ENCODE peak calls at places on chromosomes 13 and 19, in five cellular contexts. L is anterior cingulate cortex; S is right lobe of liver; Q is activated T-cell treated with anti-CD3 and anti-CD28 coated beads, Interleukin-2, amount 50 U/mL, for 48 hours; C is thoracic aorta. A is an unnamed sample.

GRCh38 chr13:103540394-103540793 is 474.2 kb upstream of the SLC10A2 start:
- DNase-seq in L (no peak), S (no peak), Q (no peak), C (no peak), A (no peak)

GRCh38 chr19:40611096-40611495 is 9.9 kb downstream of the LTBP4 start:
- DNase-seq in L (no peak), S (no peak), Q (no peak), C (no peak), A (no peak)

GRCh38 chr19:15154002-15154612 is 46.7 kb downstream of the NOTCH3 start:
- DNase-seq in L (no peak), S (no peak), Q (peak), C (no peak), A (no peak)

GRCh38 chr13:66576381-66576780 is 653.8 kb downstream of the PCDH9 start:
- DNase-seq in L (no peak), S (no peak), Q (no peak), C (no peak), A (no peak)

GRCh38 chr13:93690139-93690538 is 463.5 kb downstream of the GPC6 start:
- DNase-seq in L (no peak), S (no peak), Q (no peak), C (no peak), A (no peak)

GRCh38 chr19:42965204-42965603 is 28.2 kb upstream of the PSG7 start:
- DNase-seq in L (no peak), S (no peak), Q (no peak), C (no peak), A (no peak)

GRCh38 chr19:3007975-3008374 is 21.1 kb downstream of the TLE2 start:
- DNase-seq in L (no peak), S (no peak), Q (no peak), C (no peak), A (no peak)

GRCh38 chr13:73417012-73417615 is 358.3 kb downstream of the KLF5 start:
- DNase-seq in L (no peak), S (no peak), Q (no peak), C (no peak), A (no peak)

GRCh38 chr13:68584776-68585175 is 1354.6 kb upstream of the PCDH9 start:
- DNase-seq in L (no peak), S (no peak), Q (no peak), C (no peak), A (no peak)

GRCh38 chr13:85825454-85825853 is 26.2 kb upstream of the SLITRK6 start:
- DNase-seq in L (no peak), S (no peak), Q (no peak), C (no peak), A (no peak)

GRCh38 chr13:83752141-83752540 is 130.1 kb downstream of the SLITRK1 start:
- DNase-seq in L (no peak), S (no peak), Q (no peak), C (no peak), A (no peak)

GRCh38 chr19:5823579-5824281 is 15.8 kb downstream of the FUT6 start:
- DNase-seq in L (no peak), S (peak), Q (no peak), C (no peak), A (no peak)

GRCh38 chr13:43572601-43573360 is 214.0 kb downstream of the ENOX1 start:
- DNase-seq in L (no peak), S (no peak), Q (no peak), C (no peak), A (no peak)

GRCh38 chr13:97259787-97260641 is 37.9 kb downstream of the MBNL2 start:
- DNase-seq in L (no peak), S (no peak), Q (no peak), C (no peak), A (peak)

A was measured in pulmonary artery endothelial cell.